ENCODE peak calls at places on chromosomes 13 and 19, in six cellular contexts. Q is tibial artery, C is GM06990, V is cardiac fibroblast, J is left lung, Z is uterus. O is an unnamed sample.

GRCh38 chr13:100787899-100788298 is 113.3 kb upstream of the TMTC4 start:
- DNase-seq in Q (no peak), C (no peak), V (no peak), J (no peak), Z (no peak), O (no peak)

GRCh38 chr13:80604094-80604493 is 263.2 kb upstream of the SPRY2 start:
- DNase-seq in Q (no peak), C (no peak), V (peak), J (no peak), Z (no peak), O (no peak)

GRCh38 chr19:19538077-19538764 is at the start of gene CILP2:
- DNase-seq in Q (peak), C (no peak), V (no peak), J (no peak), Z (no peak), O (no peak)

GRCh38 chr19:41541990-41542584 is 33.9 kb upstream of the CEACAM21 start:
- DNase-seq in Q (peak), C (no peak), V (peak), J (peak), Z (no peak), O (peak)

GRCh38 chr19:6362024-6362344 is 653 bp downstream of the CLPP start:
- DNase-seq in Q (no peak), C (no peak), V (peak), J (no peak), Z (peak), O (no peak)

GRCh38 chr13:48412100-48412556 is 785 bp downstream of the LPAR6 start:
- DNase-seq in Q (no peak), C (no peak), V (no peak), J (no peak), Z (no peak), O (no peak)

GRCh38 chr13:51541809-51542258 is 42.4 kb upstream of the WDFY2 start:
- DNase-seq in Q (no peak), C (no peak), V (no peak), J (no peak), Z (peak), O (no peak)

GRCh38 chr19:8259922-8260247 is 48.3 kb downstream of the CD320 start:
- DNase-seq in Q (no peak), C (no peak), V (no peak), J (peak), Z (no peak), O (no peak)

GRCh38 chr13:73803997-73804396 is 330.2 kb downstream of the KLF12 start:
- DNase-seq in Q (no peak), C (no peak), V (peak), J (no peak), Z (no peak), O (no peak)

GRCh38 chr13:52638929-52639328 is 3.3 kb upstream of the HNRNPA1L2 start:
- DNase-seq in Q (no peak), C (no peak), V (no peak), J (no peak), Z (no peak), O (no peak)

GRCh38 chr13:95608640-95609280 is 35.7 kb downstream of the DZIP1 start:
- DNase-seq in Q (no peak), C (no peak), V (no peak), J (no peak), Z (no peak), O (no peak)

GRCh38 chr19:9875796-9876195 is 40.7 kb downstream of the PIN1 start:
- DNase-seq in Q (no peak), C (no peak), V (no peak), J (no peak), Z (no peak), O (no peak)

GRCh38 chr19:3916033-3916432 is 16.8 kb upstream of the NMRK2 start:
- DNase-seq in Q (no peak), C (no peak), V (no peak), J (no peak), Z (no peak), O (no peak)

GRCh38 chr19:55474269-55475265 is 1.9 kb upstream of the ZNF628 start:
- DNase-seq in Q (no peak), C (no peak), V (no peak), J (peak), Z (no peak), O (no peak)

GRCh38 chr19:41462497-41462896 is 19.5 kb downstream of the ERICH4 start:
- DNase-seq in Q (no peak), C (no peak), V (no peak), J (no peak), Z (no peak), O (no peak)

DNA sequence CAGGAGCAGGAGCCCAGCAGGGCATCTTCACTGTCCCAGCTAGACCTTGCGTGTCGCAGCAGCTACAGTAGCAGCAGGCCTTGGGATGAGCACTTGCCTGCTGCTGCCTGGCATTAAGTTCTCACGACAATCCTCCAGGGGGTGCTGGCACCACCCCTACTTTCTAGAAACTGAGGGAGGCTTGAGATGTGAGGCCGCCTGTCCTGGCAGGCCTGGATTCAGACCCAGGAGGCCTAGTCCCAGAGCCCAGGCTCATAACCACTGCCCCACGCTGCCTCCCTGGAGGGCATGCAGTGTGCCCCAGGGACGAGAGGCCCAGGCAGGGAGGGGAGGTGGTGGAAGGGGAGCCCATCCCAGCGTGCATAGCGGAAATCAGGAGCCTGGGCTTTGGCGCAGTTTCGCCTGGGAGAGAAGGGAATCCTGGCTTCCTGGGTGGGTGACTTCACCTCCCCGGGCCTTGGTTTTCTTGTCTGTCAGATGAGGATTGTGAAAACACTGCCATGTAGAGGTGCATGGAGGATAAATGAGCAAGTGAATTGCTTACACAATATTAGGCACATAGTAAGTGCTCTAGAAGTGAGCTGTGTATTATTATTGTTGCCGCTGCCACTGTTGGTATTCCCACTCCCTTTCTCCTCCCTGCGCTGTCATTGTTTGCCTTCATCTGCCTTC is 26.1 kb downstream of the PPP5C start:
- DNase-seq in Q (no peak), C (no peak), V (peak), J (peak), Z (no peak), O (no peak)
- H3K4me3 ChIP-seq in Q (no peak), C (no peak), V (no peak), J (no peak), Z (no peak), O (no peak)

GRCh38 chr13:24162604-24163003 is 2.1 kb downstream of the SPATA13 start:
- DNase-seq in Q (no peak), C (no peak), V (no peak), J (no peak), Z (no peak), O (no peak)
- H3K4me3 ChIP-seq in Q (no peak), C (no peak), V (no peak), J (peak), Z (no peak), O (no peak)

GRCh38 chr19:36497001-36497400 is 7.6 kb upstream of the ZNF566 start:
- DNase-seq in Q (no peak), C (no peak), V (no peak), J (no peak), Z (no peak), O (no peak)
- H3K4me3 ChIP-seq in Q (no peak), C (no peak), V (no peak), J (no peak), Z (no peak), O (no peak)

GRCh38 chr13:37595162-37595561 is 3.4 kb downstream of the POSTN start:
- DNase-seq in Q (no peak), C (no peak), V (peak), J (no peak), Z (no peak), O (no peak)
- H3K4me3 ChIP-seq in Q (no peak), C (no peak), V (no peak), J (no peak), Z (no peak), O (no peak)

GRCh38 chr13:105979131-105979530 is 556.3 kb downstream of the EFNB2 start:
- DNase-seq in Q (no peak), C (no peak), V (no peak), J (no peak), Z (no peak), O (no peak)
- H3K4me3 ChIP-seq in Q (no peak), C (no peak), V (no peak), J (no peak), Z (no peak), O (no peak)

GRCh38 chr19:543912-544608 is at the start of gene GZMM:
- DNase-seq in Q (no peak), C (no peak), V (no peak), J (peak), Z (no peak), O (peak)
- H3K4me3 ChIP-seq in Q (no peak), C (no peak), V (no peak), J (no peak), Z (no peak), O (peak)

GRCh38 chr13:61415749-61416148 is at the start of gene PCDH20:
- DNase-seq in Q (no peak), C (no peak), V (no peak), J (no peak), Z (no peak), O (no peak)
- H3K4me3 ChIP-seq in Q (peak), C (no peak), V (no peak), J (peak), Z (peak), O (no peak)

GRCh38 chr13:26474286-26474685 is 83.2 kb upstream of the WASF3 start:
- DNase-seq in Q (no peak), C (no peak), V (no peak), J (no peak), Z (no peak), O (no peak)

GRCh38 chr13:26473571-26474230 is 83.8 kb upstream of the WASF3 start:
- DNase-seq in Q (no peak), C (no peak), V (no peak), J (no peak), Z (no peak), O (no peak)

GRCh38 chr13:26476744-26477129 is 80.7 kb upstream of the WASF3 start:
- DNase-seq in Q (no peak), C (no peak), V (no peak), J (no peak), Z (no peak), O (no peak)

GRCh38 chr13:26476111-26476743 is 81.3 kb upstream of the WASF3 start:
- DNase-seq in Q (peak), C (no peak), V (no peak), J (no peak), Z (peak), O (no peak)

DNA sequence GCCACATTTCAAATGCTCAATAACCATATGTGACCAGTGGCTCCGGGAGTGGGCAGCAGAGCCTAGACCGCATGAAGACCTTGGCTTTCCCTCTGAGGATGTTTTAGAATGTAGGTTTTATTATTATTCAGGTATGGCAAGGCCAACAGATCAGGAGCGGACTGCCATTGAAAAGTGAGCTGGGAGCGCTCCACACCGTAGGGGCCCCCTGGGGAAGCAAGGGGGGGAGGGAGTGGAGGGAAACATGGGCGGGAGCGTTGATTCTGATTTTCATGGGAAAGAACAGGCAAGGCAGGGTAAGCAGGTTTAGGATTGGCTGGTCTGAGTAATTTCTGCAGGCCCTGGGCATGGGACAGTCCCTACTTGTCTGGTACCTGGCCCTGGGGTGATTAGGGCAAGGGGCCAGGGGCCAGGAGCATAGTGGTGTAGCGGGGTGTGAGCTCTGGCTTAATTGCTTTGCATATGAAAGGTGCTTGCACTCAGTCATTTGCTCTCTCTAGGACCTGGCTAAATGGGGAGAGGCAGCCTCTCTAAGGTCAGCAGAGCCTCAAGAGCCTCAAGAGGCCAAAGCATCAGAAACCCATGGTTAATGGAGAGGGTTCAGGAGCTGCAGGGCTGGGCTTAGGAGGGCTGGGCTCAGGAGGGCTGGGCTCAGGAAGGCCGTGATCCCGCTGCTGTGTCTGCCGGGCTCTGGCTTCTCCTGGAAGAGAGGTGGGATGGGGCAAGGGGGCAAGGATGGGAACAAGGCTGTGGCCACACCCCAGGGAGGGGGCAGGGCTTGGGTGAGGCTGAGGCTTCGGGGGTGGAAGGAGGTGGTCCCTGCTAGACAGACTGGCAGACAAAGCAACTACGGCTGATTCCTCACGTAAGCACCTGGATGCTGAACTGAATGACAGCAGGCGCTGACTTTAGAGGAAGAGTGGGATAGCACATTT is 82.0 kb upstream of the WASF3 start:
- DNase-seq in Q (no peak), C (no peak), V (no peak), J (no peak), Z (no peak), O (no peak)
- H3K4me3 ChIP-seq in Q (peak), C (no peak), V (no peak), J (no peak), Z (no peak), O (no peak)

DNA sequence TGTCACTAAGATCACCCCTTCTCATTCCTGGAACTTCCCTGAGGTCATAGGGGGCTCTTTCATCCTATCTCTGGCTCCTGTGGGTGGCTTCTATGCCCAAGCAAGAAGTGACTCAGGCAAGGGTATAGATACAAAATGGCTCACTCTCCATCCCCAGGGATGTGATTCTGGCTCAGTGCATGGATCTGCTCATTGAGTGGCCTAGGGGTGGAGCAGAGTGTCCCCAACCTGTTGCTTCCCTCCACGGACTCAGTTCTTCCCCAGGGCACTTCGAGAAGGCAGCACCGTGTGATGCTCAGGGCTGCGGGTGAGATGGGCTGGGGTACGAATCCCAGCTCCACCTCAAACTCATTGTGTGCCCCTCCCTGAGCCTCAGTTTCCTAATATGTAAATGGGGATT is 136.4 kb downstream of the PTPRS start:
- DNase-seq in Q (no peak), C (no peak), V (no peak), J (no peak), Z (no peak), O (no peak)
- H3K4me3 ChIP-seq in Q (no peak), C (no peak), V (no peak), J (no peak), Z (no peak), O (no peak)

GRCh38 chr13:112056284-112056727 is 10.6 kb upstream of the SOX1 start:
- DNase-seq in Q (no peak), C (no peak), V (no peak), J (no peak), Z (no peak), O (no peak)
- H3K4me3 ChIP-seq in Q (no peak), C (no peak), V (no peak), J (no peak), Z (no peak), O (no peak)